ENCODE peak calls at places on chromosomes 4 and X, in four cellular contexts. V is small intestine, A is ovary, Q is IMR-90. L is an unnamed sample.

GRCh38 chr4:169557061-169557636 is 55.2 kb downstream of the NEK1 start:
- DNase-seq in V (no peak), Q (peak; percentile 38), A (no peak), L (no peak)

GRCh38 chr4:80685219-80685618 is 345.3 kb upstream of the BMP3 start:
- DNase-seq in Q (no peak), A (no peak), V (no peak), L (no peak)

GRCh38 chr4:183721207-183722081 is 62.4 kb downstream of the TRAPPC11 start:
- DNase-seq in A (peak; percentile 81), Q (peak; percentile 41), V (peak; percentile 92), L (peak; percentile 70)

GRCh38 chr4:100118213-100118612 is 72.1 kb downstream of the DDIT4L start:
- DNase-seq in Q (peak; percentile 4), A (no peak), V (no peak), L (no peak)

GRCh38 chr4:85522836-85523235 is 47.9 kb downstream of the ARHGAP24 start:
- DNase-seq in A (no peak), Q (no peak), V (no peak), L (no peak)

GRCh38 chr4:3857316-3857926 is 91.2 kb downstream of the ADRA2C start:
- DNase-seq in A (no peak), V (no peak), Q (no peak), L (no peak)

GRCh38 chr4:114488301-114488982 is 110.2 kb upstream of the UGT8 start:
- DNase-seq in A (no peak), V (no peak), Q (no peak), L (no peak)

GRCh38 chrX:17456526-17456925 is 81.5 kb downstream of the NHS start:
- DNase-seq in Q (no peak), A (no peak), V (no peak), L (no peak)

GRCh38 chr4:95181446-95182306 is 367.1 kb downstream of the UNC5C start:
- DNase-seq in Q (peak; percentile 2), A (no peak), V (no peak), L (no peak)

GRCh38 chrX:131841496-131842410 is 181.3 kb upstream of the STK26 start:
- DNase-seq in A (no peak), V (peak; percentile 33), Q (peak; percentile 38), L (no peak)

GRCh38 chr4:108117473-108118182 is 51.1 kb downstream of the LEF1 start:
- DNase-seq in Q (no peak), V (no peak), A (no peak), L (no peak)
- H3K4me1 ChIP-seq in Q (no peaks in the 10 kb centered on the region), V (no peaks in the 10 kb centered on the region), A (no peaks in the 10 kb centered on the region), L (no peaks in the 10 kb centered on the region)

GRCh38 chr4:30904161-30904560 is 184.0 kb downstream of the PCDH7 start:
- DNase-seq in A (no peak), Q (no peak), V (no peak), L (no peak)
- H3K4me3 ChIP-seq in A (no peak overlapping the region), Q (no peak overlapping the region), V (no peak overlapping the region), L (no peak overlapping the region)

GRCh38 chr4:173332963-173333657 is 1.0 kb downstream of the HMGB2 start:
- DNase-seq in Q (peak; percentile 1), A (no peak), V (peak; percentile 44), L (no peak)
- H3K4me1 ChIP-seq in Q (no peaks in the 10 kb centered on the region), A (peaks cover 2% of the 10 kb centered on the region), V (peaks cover 2% of the 10 kb centered on the region), L (peaks cover 48% of the 10 kb centered on the region)

GRCh38 chrX:100928660-100929613 is at the start of gene XKRX:
- DNase-seq in Q (no peak), V (peak; percentile 64), A (peak; percentile 15), L (peak; percentile 20)
- H3K4me3 ChIP-seq in Q (peak within 1 kb of the TSS; percentile 57), V (peak within 1 kb of the TSS; percentile 29), A (peak within 1 kb of the TSS; percentile 37), L (peak within 1 kb of the TSS; percentile 58)

GRCh38 chr4:157996061-157996460 is 176.8 kb downstream of the GASK1B start:
- DNase-seq in Q (no peak), V (no peak), A (no peak), L (no peak)
- H3K4me1 ChIP-seq in Q (peaks cover 6% of the 10 kb centered on the region), V (no peaks in the 10 kb centered on the region), A (peaks cover 7% of the 10 kb centered on the region), L (peaks cover 31% of the 10 kb centered on the region)

GRCh38 chrX:136650811-136651210 is 2.9 kb downstream of the CD40LG start:
- DNase-seq in V (no peak), Q (no peak), A (no peak), L (no peak)
- H3K4me3 ChIP-seq in V (no peak overlapping the region), Q (no peak overlapping the region), A (no peak overlapping the region), L (no peak overlapping the region)

GRCh38 chr4:76199664-76200211 is 13.9 kb downstream of the SCARB2 start:
- DNase-seq in Q (peak; percentile 31), V (peak; percentile 85), A (no peak), L (peak; percentile 29)
- H3K4me1 ChIP-seq in Q (peaks cover 36% of the 10 kb centered on the region), V (peaks cover 17% of the 10 kb centered on the region), A (peaks cover 30% of the 10 kb centered on the region), L (peaks cover 91% of the 10 kb centered on the region)